ENCODE peak calls at places on chromosomes 11 and 22, in five cellular contexts. N is stimulated activated CD4-positive, alpha-beta T cell treated with anti-CD3 and anti-CD28 coated beads, Interleukin-1b, Interleukin-23, amount 100 ng/mL, for 1 hour; U is astrocyte of the spinal cord; A is NCI-H2081 treated with DMSO at 0.1 percent for 48 hours; H is HT-29. S is an unnamed sample.

GRCh38 chr22:45216133-45217003 is 24.3 kb downstream of the KIAA0930 start:
- DNase-seq in N (no peak), U (peak; percentile 43), A (no peak), H (no peak), S (peak; percentile 55)

GRCh38 chr11:95831198-95831883 is 41.0 kb downstream of the CEP57 start:
- DNase-seq in N (no peak), U (peak; percentile 90), A (no peak), H (peak; percentile 36), S (peak; percentile 18)

GRCh38 chr11:10728154-10728553 is 22.9 kb upstream of the CTR9 start:
- DNase-seq in N (no peak), U (no peak), A (no peak), H (no peak), S (no peak)

GRCh38 chr11:62922653-62923371 is 1.6 kb upstream of the CHRM1 start:
- DNase-seq in N (no peak), U (no peak), A (no peak), H (no peak), S (no peak)

GRCh38 chr22:46086577-46087335 is 63.6 kb upstream of the PPARA start:
- DNase-seq in N (no peak), U (no peak), A (no peak), H (peak; percentile 59), S (no peak)

GRCh38 chr11:33737362-33737821 is 1.2 kb upstream of the CD59 start:
- DNase-seq in N (no peak), U (peak; percentile 38), A (no peak), H (no peak), S (no peak)

GRCh38 chr22:25067851-25068421 is 115.4 kb downstream of the KIAA1671 start:
- DNase-seq in N (no peak), U (no peak), A (no peak), H (no peak), S (no peak)

GRCh38 chr11:111623527-111624030 is 21.3 kb downstream of the SIK2 start:
- DNase-seq in N (no peak), U (no peak), A (no peak), H (peak; percentile 78), S (peak; percentile 77)

GRCh38 chr22:24232725-24233124 is 12.2 kb downstream of the GGT5 start:
- DNase-seq in N (no peak), U (no peak), A (no peak), H (no peak), S (no peak)

GRCh38 chr11:38646382-38646781 is 2048.3 kb upstream of the RAG2 start:
- DNase-seq in N (no peak), U (no peak), A (no peak), H (no peak), S (no peak)

GRCh38 chr11:12639388-12639787 is 34.8 kb upstream of the TEAD1 start:
- DNase-seq in N (no peak), U (no peak), A (no peak), H (no peak), S (no peak)

GRCh38 chr11:74443071-74443864 is 24.1 kb downstream of the KCNE3 start:
- DNase-seq in N (no peak), U (peak; percentile 59), A (peak; percentile 81), H (peak; percentile 84), S (peak; percentile 50)

GRCh38 chr11:119907122-119907933 is 178.3 kb upstream of the NECTIN1 start:
- DNase-seq in N (no peak), U (no peak), A (no peak), H (peak; percentile 82), S (peak; percentile 67)

GRCh38 chr22:20509344-20510047 is 2.1 kb downstream of the MED15 start:
- DNase-seq in N (peak; percentile 32), U (peak; percentile 93), A (no peak), H (peak; percentile 95), S (peak; percentile 94)

GRCh38 chr22:28051787-28052356 is 132.8 kb upstream of the PITPNB start:
- DNase-seq in N (no peak), U (peak; percentile 70), A (peak; percentile 11), H (peak; percentile 52), S (peak; percentile 79)

GRCh38 chr11:134098566-134099184 is 29.8 kb downstream of the JAM3 start:
- DNase-seq in N (no peak), U (no peak), A (peak; percentile 10), H (peak; percentile 54), S (peak; percentile 41)

GRCh38 chr22:37623075-37624016 is 14.7 kb downstream of the GGA1 start:
- DNase-seq in N (peak; percentile 61), U (peak; percentile 36), A (no peak), H (peak; percentile 32), S (peak; percentile 83)

GRCh38 chr11:127639916-127640315 is 639.3 kb upstream of the KIRREL3 start:
- DNase-seq in N (no peak), U (no peak), A (no peak), H (no peak), S (no peak)

GRCh38 chr11:102306048-102306575 is 11.2 kb upstream of the BIRC3 start:
- DNase-seq in N (no peak), U (no peak), A (no peak), H (peak; percentile 86), S (peak; percentile 76)

GRCh38 chr11:78564037-78564888 is 10.4 kb downstream of the NARS2 start:
- DNase-seq in N (no peak), U (peak; percentile 74), A (no peak), H (peak; percentile 89), S (peak; percentile 81)

GRCh38 chr11:68302256-68303054 is 9.9 kb upstream of the LRP5 start:
- DNase-seq in N (no peak), U (peak; percentile 35), A (no peak), H (peak; percentile 96), S (peak; percentile 74)